ENCODE peak calls at places on chromosomes 1 and 21, in eight cellular contexts. One of them, this sample, is unnamed.

GRCh38 chr1:44406761-44407429 is 1.8 kb downstream of the RNF220 start:
- DNase-seq in non-pigmented ciliary epithelial cell: no peak
- DNase-seq in stimulated activated CD4-positive, alpha-beta T cell treated with anti-CD3 and anti-CD28 coated beads, TNF-alpha, amount 100 ng/mL, for 4 hours: no peak
- DNase-seq in NCI-H1105: peak
- DNase-seq in globus pallidus: no peak
- DNase-seq in GM10248: peak
- DNase-seq in epithelial cell of esophagus: no peak
- DNase-seq in iPS-NIHi11: peak
- DNase-seq in this sample: no peak

GRCh38 chr1:148362930-148363810 is 119.9 kb downstream of the PPIAL4G start:
- DNase-seq in non-pigmented ciliary epithelial cell: no peak
- DNase-seq in stimulated activated CD4-positive, alpha-beta T cell treated with anti-CD3 and anti-CD28 coated beads, TNF-alpha, amount 100 ng/mL, for 4 hours: no peak
- DNase-seq in NCI-H1105: no peak
- DNase-seq in globus pallidus: no peak
- DNase-seq in GM10248: no peak
- DNase-seq in epithelial cell of esophagus: peak
- DNase-seq in iPS-NIHi11: no peak
- DNase-seq in this sample: no peak

GRCh38 chr1:113086551-113086950 is 13.6 kb downstream of the LRIG2 start:
- DNase-seq in non-pigmented ciliary epithelial cell: no peak
- DNase-seq in stimulated activated CD4-positive, alpha-beta T cell treated with anti-CD3 and anti-CD28 coated beads, TNF-alpha, amount 100 ng/mL, for 4 hours: no peak
- DNase-seq in NCI-H1105: no peak
- DNase-seq in globus pallidus: no peak
- DNase-seq in GM10248: no peak
- DNase-seq in epithelial cell of esophagus: no peak
- DNase-seq in iPS-NIHi11: no peak
- DNase-seq in this sample: no peak

GRCh38 chr1:10968411-10968826 is 44.0 kb upstream of the TARDBP start:
- DNase-seq in non-pigmented ciliary epithelial cell: no peak
- DNase-seq in stimulated activated CD4-positive, alpha-beta T cell treated with anti-CD3 and anti-CD28 coated beads, TNF-alpha, amount 100 ng/mL, for 4 hours: no peak
- DNase-seq in NCI-H1105: peak
- DNase-seq in globus pallidus: no peak
- DNase-seq in GM10248: no peak
- DNase-seq in epithelial cell of esophagus: no peak
- DNase-seq in iPS-NIHi11: no peak
- DNase-seq in this sample: peak

GRCh38 chr1:6157528-6158174 is 22.5 kb downstream of the CHD5 start:
- DNase-seq in non-pigmented ciliary epithelial cell: peak
- DNase-seq in stimulated activated CD4-positive, alpha-beta T cell treated with anti-CD3 and anti-CD28 coated beads, TNF-alpha, amount 100 ng/mL, for 4 hours: no peak
- DNase-seq in NCI-H1105: no peak
- DNase-seq in globus pallidus: no peak
- DNase-seq in GM10248: no peak
- DNase-seq in epithelial cell of esophagus: peak
- DNase-seq in iPS-NIHi11: no peak
- DNase-seq in this sample: no peak

GRCh38 chr1:30514945-30515344 is 208.4 kb downstream of the MATN1 start:
- DNase-seq in non-pigmented ciliary epithelial cell: no peak
- DNase-seq in stimulated activated CD4-positive, alpha-beta T cell treated with anti-CD3 and anti-CD28 coated beads, TNF-alpha, amount 100 ng/mL, for 4 hours: no peak
- DNase-seq in NCI-H1105: no peak
- DNase-seq in globus pallidus: no peak
- DNase-seq in GM10248: no peak
- DNase-seq in epithelial cell of esophagus: no peak
- DNase-seq in iPS-NIHi11: no peak
- DNase-seq in this sample: no peak

GRCh38 chr1:41486892-41487728 is 2.6 kb upstream of the EDN2 start:
- DNase-seq in non-pigmented ciliary epithelial cell: no peak
- DNase-seq in stimulated activated CD4-positive, alpha-beta T cell treated with anti-CD3 and anti-CD28 coated beads, TNF-alpha, amount 100 ng/mL, for 4 hours: no peak
- DNase-seq in NCI-H1105: no peak
- DNase-seq in globus pallidus: no peak
- DNase-seq in GM10248: peak
- DNase-seq in epithelial cell of esophagus: no peak
- DNase-seq in iPS-NIHi11: no peak
- DNase-seq in this sample: no peak

GRCh38 chr21:34642211-34643075 is 26.4 kb upstream of the CLIC6 start:
- DNase-seq in non-pigmented ciliary epithelial cell: no peak
- DNase-seq in stimulated activated CD4-positive, alpha-beta T cell treated with anti-CD3 and anti-CD28 coated beads, TNF-alpha, amount 100 ng/mL, for 4 hours: no peak
- DNase-seq in NCI-H1105: no peak
- DNase-seq in globus pallidus: no peak
- DNase-seq in GM10248: peak
- DNase-seq in epithelial cell of esophagus: peak
- DNase-seq in iPS-NIHi11: no peak
- DNase-seq in this sample: peak

GRCh38 chr1:15412843-15413242 is 3.2 kb downstream of the EFHD2 start:
- DNase-seq in non-pigmented ciliary epithelial cell: no peak
- DNase-seq in stimulated activated CD4-positive, alpha-beta T cell treated with anti-CD3 and anti-CD28 coated beads, TNF-alpha, amount 100 ng/mL, for 4 hours: no peak
- DNase-seq in NCI-H1105: no peak
- DNase-seq in globus pallidus: peak
- DNase-seq in GM10248: no peak
- DNase-seq in epithelial cell of esophagus: no peak
- DNase-seq in iPS-NIHi11: no peak
- DNase-seq in this sample: no peak

GRCh38 chr1:2315711-2316450 is 75.5 kb downstream of the MORN1 start:
- DNase-seq in non-pigmented ciliary epithelial cell: no peak
- DNase-seq in stimulated activated CD4-positive, alpha-beta T cell treated with anti-CD3 and anti-CD28 coated beads, TNF-alpha, amount 100 ng/mL, for 4 hours: no peak
- DNase-seq in NCI-H1105: no peak
- DNase-seq in globus pallidus: no peak
- DNase-seq in GM10248: no peak
- DNase-seq in epithelial cell of esophagus: no peak
- DNase-seq in iPS-NIHi11: no peak
- DNase-seq in this sample: no peak

This sample was measured in MM.1S.